ENCODE peak calls at places on chromosomes 2 and 18, in five cellular contexts. F is tibial nerve, W is A549, C is left ventricle myocardium inferior, N is transverse colon. P is an unnamed sample.

GRCh38 chr2:160968183-160968582 is 192.0 kb upstream of the TANK start:
- DNase-seq in F (no peak), W (no peak), C (no peak), N (no peak), P (no peak)

GRCh38 chr2:168731550-168732128 is 70.8 kb upstream of the NOSTRIN start:
- DNase-seq in F (no peak), W (no peak), C (no peak), N (no peak), P (no peak)

GRCh38 chr2:158131483-158131912 is 29.8 kb downstream of the UPP2 start:
- DNase-seq in F (no peak), W (no peak), C (no peak), N (no peak), P (no peak)

GRCh38 chr2:201797175-201797840 is 9.0 kb upstream of the CDK15 start:
- DNase-seq in F (no peak), W (no peak), C (no peak), N (no peak), P (no peak)

GRCh38 chr2:136247204-136247990 is 129.4 kb upstream of the CXCR4 start:
- DNase-seq in F (peak; percentile 36), W (no peak), C (no peak), N (no peak), P (peak; percentile 61)

GRCh38 chr2:136399667-136400316 is 281.8 kb upstream of the CXCR4 start:
- DNase-seq in F (no peak), W (no peak), C (no peak), N (no peak), P (no peak)

GRCh38 chr2:138652378-138652777 is 127.8 kb downstream of the NXPH2 start:
- DNase-seq in F (no peak), W (no peak), C (no peak), N (no peak), P (no peak)

GRCh38 chr18:48949606-48950535 is 894 bp downstream of the SMAD7 start:
- DNase-seq in F (no peak), W (no peak), C (no peak), N (peak; percentile 52), P (no peak)

GRCh38 chr2:64325852-64326577 is 127.9 kb upstream of the LGALSL start:
- DNase-seq in F (no peak), W (no peak), C (no peak), N (peak; percentile 46), P (no peak)

GRCh38 chr2:71923887-71924533 is 223.7 kb downstream of the CYP26B1 start:
- DNase-seq in F (peak; percentile 82), W (peak; percentile 77), C (peak; percentile 61), N (peak; percentile 73), P (peak; percentile 71)

GRCh38 chr2:191020742-191021381 is 6.9 kb upstream of the STAT1 start:
- DNase-seq in F (peak; percentile 45), W (peak; percentile 17), C (no peak), N (peak; percentile 24), P (peak; percentile 66)

GRCh38 chr2:109463891-109464290 is 149.9 kb downstream of the SEPTIN10 start:
- DNase-seq in F (no peak), W (no peak), C (no peak), N (no peak), P (peak; percentile 39)

GRCh38 chr2:222797308-222797707 is 63.5 kb upstream of the ACSL3 start:
- DNase-seq in F (no peak), W (peak; percentile 45), C (no peak), N (no peak), P (no peak)

GRCh38 chr2:72150157-72150960 is 2.7 kb upstream of the CYP26B1 start:
- DNase-seq in F (peak; percentile 91), W (peak; percentile 83), C (peak; percentile 57), N (peak; percentile 86), P (peak; percentile 81)

GRCh38 chr2:12457831-12458230 is 258.9 kb upstream of the TRIB2 start:
- DNase-seq in F (peak; percentile 14), W (no peak), C (no peak), N (no peak), P (no peak)

GRCh38 chr18:55781481-55781957 is 193.5 kb upstream of the TCF4 start:
- DNase-seq in F (peak; percentile 41), W (peak; percentile 7), C (peak; percentile 35), N (peak; percentile 10), P (no peak)

GRCh38 chr18:70421471-70421870 is 132.6 kb downstream of the SOCS6 start:
- DNase-seq in F (no peak), W (no peak), C (no peak), N (no peak), P (no peak)

GRCh38 chr2:240604291-240604938 is 17.9 kb downstream of the CAPN10 start:
- DNase-seq in F (peak; percentile 74), W (peak; percentile 68), C (peak; percentile 74), N (peak; percentile 82), P (peak; percentile 83)

GRCh38 chr2:20576598-20577115 is 74.2 kb downstream of the HS1BP3 start:
- DNase-seq in F (no peak), W (no peak), C (no peak), N (no peak), P (no peak)

GRCh38 chr18:13112982-13113381 is 105.6 kb upstream of the LDLRAD4 start:
- DNase-seq in F (no peak), W (no peak), C (peak; percentile 82), N (peak; percentile 47), P (no peak)

GRCh38 chr18:9494778-9495302 is 19.5 kb downstream of the RALBP1 start:
- DNase-seq in F (no peak), W (no peak), C (no peak), N (no peak), P (no peak)

DNA sequence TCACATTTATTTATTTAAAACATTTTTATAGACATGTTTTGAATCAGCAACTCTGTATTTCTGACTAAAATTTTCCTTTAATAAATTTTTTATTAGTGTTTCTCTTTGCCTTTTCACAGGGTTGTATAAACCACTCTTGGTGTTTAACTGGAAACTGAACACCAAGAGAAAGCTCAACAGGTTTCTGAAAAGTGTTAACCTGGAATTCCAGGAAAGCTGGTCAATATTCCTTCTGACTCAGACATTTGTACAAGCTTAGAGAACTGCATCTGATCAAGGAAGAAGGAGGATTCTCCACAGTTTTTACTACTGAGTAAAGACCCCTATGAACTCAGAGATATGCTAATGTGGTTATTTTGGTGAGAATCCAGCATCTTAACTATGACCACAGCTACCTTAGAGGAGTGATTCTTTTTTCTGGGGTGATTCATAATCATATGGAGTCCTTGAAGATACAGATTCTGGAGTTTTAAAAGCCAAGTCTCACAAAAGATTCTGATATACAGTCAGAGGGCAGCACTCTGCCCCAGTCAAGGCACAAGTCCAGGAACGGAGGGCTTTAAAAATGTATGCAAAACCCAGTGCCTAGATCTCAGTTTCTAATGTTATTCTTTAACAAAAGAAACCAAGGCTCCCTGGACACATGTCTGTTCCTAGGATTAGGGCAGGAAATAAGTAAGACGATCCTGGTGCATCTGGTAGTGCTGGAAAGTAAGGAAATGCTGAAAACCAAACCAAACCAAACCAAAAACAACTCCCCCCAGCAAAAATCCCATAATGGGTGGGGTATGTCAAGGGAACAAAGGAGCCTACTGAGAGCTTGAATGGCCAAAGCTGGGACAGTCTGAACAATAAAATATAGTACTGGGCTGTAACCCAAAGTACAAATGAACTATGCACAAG is 85.0 kb upstream of the FZD5 start:
- DNase-seq in F (no peak), W (no peak), C (no peak), N (no peak), P (no peak)
- H3K27ac ChIP-seq in F (no peak overlapping the region), W (no peak overlapping the region), C (no peak overlapping the region), N (no peak overlapping the region), P (no peak overlapping the region)

GRCh38 chr18:35123811-35124210 is 82.6 kb downstream of the MAPRE2 start:
- DNase-seq in F (no peak), W (no peak), C (no peak), N (no peak), P (no peak)

GRCh38 chr18:35118641-35119040 is 77.4 kb downstream of the MAPRE2 start:
- DNase-seq in F (no peak), W (no peak), C (no peak), N (no peak), P (no peak)

GRCh38 chr18:35121038-35121437 is 79.8 kb downstream of the MAPRE2 start:
- DNase-seq in F (no peak), W (no peak), C (no peak), N (no peak), P (no peak)

GRCh38 chr18:35121531-35121930 is 80.3 kb downstream of the MAPRE2 start:
- DNase-seq in F (no peak), W (no peak), C (no peak), N (no peak), P (no peak)

DNA sequence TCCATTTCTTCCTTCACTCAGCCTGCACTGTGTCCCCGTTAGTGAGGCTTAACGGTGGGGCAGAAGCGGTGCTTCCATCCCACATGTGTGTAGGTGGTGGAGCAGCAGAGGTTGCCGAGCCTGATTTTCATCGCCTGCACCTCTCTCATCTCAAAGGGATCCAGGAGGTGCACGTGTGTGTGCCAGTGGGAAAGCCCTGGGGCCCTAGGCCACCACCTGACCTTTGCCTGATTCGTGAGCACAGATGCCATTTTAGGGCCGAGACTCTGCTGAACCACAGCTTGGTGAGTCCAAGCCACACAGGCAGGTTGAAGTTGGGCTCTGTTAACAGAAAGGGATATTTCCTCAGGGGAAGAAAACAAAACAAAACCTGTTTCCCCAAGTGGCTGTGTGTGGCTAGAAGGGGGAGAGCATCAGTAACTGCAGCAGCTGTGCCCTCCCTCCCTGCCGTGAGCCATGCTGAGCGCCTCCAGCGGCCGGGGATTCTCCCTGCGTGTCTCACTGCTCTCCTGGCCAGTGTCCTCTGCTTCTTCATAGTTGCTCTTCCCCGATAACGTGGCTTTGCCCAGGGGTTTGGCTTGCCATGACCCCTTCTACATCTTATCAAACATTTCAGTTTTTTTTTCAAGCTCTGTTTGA is 81.5 kb downstream of the MAPRE2 start:
- DNase-seq in F (no peak), W (no peak), C (no peak), N (no peak), P (no peak)
- TF ChIP-seq CTCF in F (no peak), W (no peak), C (peak; percentile 51), N (no peak), P (no peak)

GRCh38 chr2:232526296-232527055 is 516 bp downstream of the CHRND start:
- DNase-seq in F (no peak), W (no peak), C (no peak), N (no peak), P (no peak)
- H3K27ac ChIP-seq in F (no peak overlapping the region), W (no peak overlapping the region), C (no peak overlapping the region), N (no peak overlapping the region), P (no peak overlapping the region)

DNA sequence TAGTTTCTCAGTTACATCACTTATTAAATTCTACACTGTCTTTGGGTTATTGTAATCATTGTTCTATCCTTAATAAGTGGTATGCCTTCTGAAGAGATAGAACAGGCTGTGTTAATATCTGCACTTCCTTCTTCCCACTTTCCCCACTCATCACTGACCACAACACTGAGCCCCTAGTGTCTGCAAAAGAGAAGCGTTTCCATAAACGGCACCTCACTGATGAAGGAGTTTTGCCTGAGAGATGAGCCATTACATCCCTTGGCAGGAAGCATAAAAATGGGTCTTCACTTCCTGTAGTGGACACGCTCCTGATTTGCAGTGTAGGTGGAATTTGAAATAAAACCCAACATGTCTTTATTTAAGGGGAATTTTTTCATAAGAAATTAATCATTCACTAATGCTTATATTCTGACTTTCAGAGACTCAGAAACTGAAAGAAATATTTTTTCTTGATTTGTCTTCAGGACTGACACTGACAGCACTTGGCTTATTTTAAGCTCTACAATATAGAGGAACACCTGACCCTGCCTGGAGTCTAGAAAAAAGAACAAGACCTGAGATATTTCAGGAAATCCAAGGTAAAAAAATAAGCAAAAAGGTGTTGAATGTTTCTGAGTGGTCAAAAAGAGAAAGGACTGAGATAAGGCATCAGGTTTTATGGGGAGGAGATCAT is 275.3 kb downstream of the RAD51AP2 start:
- DNase-seq in F (no peak), W (no peak), C (no peak), N (no peak), P (no peak)
- TF ChIP-seq CTCF in F (no peak), W (no peak), C (no peak), N (no peak), P (no peak)

GRCh38 chr18:12008181-12008767 is 27.0 kb downstream of the IMPA2 start:
- DNase-seq in F (no peak), W (no peak), C (no peak), N (peak; percentile 72), P (no peak)
- H3K27ac ChIP-seq in F (peak overlapping the region; percentile 45), W (no peak overlapping the region), C (peak overlapping the region; percentile 80), N (peak overlapping the region; percentile 87), P (no peak overlapping the region)

GRCh38 chr2:189142893-189143759 is 36.4 kb downstream of the COL5A2 start:
- DNase-seq in F (no peak), W (peak; percentile 31), C (no peak), N (peak; percentile 24), P (no peak)
- TF ChIP-seq CTCF in F (peak; percentile 35), W (peak; percentile 83), C (peak; percentile 53), N (peak; percentile 80), P (peak; percentile 16)

P was measured in tibial artery.